ENCODE peak calls at places on chromosomes 11 and 22, in eight cellular contexts. H is AG10803, R is colonic mucosa, M is endothelial cell, U is Caco-2, S is mucosa of descending colon, B is breast epithelium, K is upper lobe of right lung. W is an unnamed sample.

GRCh38 chr11:45423475-45424081 is 137.4 kb upstream of the SYT13 start:
- DNase-seq in R (no peak), H (no peak), M (no peak), K (no peak), S (no peak), U (no peak), B (no peak), W (no peak)

GRCh38 chr11:72511393-72512047 is 77.2 kb upstream of the CLPB start:
- DNase-seq in S (no peak), H (no peak), M (no peak), U (no peak), B (no peak), K (no peak), R (no peak), W (no peak)

GRCh38 chr11:121132211-121132976 is 31.4 kb downstream of the TECTA start:
- DNase-seq in M (no peak), H (no peak), K (no peak), R (no peak), S (no peak), B (no peak), U (no peak), W (peak; percentile 21)

GRCh38 chr11:34379081-34379480 is 21.3 kb upstream of the ABTB2 start:
- DNase-seq in B (no peak), M (no peak), S (no peak), K (no peak), H (no peak), R (no peak), U (no peak), W (peak; percentile 48)

GRCh38 chr11:88507771-88508557 is 170.4 kb upstream of the CTSC start:
- DNase-seq in H (no peak), K (no peak), U (no peak), S (peak; percentile 2), B (no peak), R (no peak), M (no peak), W (no peak)

GRCh38 chr11:80980221-80980620 is 1539.4 kb upstream of the TENM4 start:
- DNase-seq in H (peak; percentile 27), M (no peak), R (no peak), U (no peak), S (no peak), K (no peak), B (no peak), W (no peak)

GRCh38 chr11:10076458-10077141 is 217.4 kb downstream of the SBF2 start:
- DNase-seq in B (no peak), M (peak; percentile 58), K (no peak), R (peak; percentile 31), S (peak; percentile 28), H (peak; percentile 73), U (peak; percentile 63), W (peak; percentile 11)

GRCh38 chr11:93734427-93735222 is 6.7 kb downstream of the TAF1D start:
- DNase-seq in B (no peak), H (no peak), R (no peak), U (no peak), M (no peak), K (no peak), S (no peak), W (no peak)

GRCh38 chr11:125903753-125904659 is at the start of gene DDX25:
- DNase-seq in S (no peak), K (no peak), B (no peak), R (no peak), M (peak; percentile 69), U (no peak), H (no peak), W (no peak)

GRCh38 chr11:73729594-73730206 is 31.2 kb downstream of the RAB6A start:
- DNase-seq in U (peak; percentile 74), H (no peak), B (no peak), S (no peak), M (peak; percentile 35), R (no peak), K (no peak), W (no peak)
- TF ChIP-seq CTCF in U (peak; percentile 90), H (peak; percentile 43), B (no peak), S (no peak), M (peak; percentile 63), R (no peak), K (peak; percentile 50), W (peak; percentile 64)

DNA sequence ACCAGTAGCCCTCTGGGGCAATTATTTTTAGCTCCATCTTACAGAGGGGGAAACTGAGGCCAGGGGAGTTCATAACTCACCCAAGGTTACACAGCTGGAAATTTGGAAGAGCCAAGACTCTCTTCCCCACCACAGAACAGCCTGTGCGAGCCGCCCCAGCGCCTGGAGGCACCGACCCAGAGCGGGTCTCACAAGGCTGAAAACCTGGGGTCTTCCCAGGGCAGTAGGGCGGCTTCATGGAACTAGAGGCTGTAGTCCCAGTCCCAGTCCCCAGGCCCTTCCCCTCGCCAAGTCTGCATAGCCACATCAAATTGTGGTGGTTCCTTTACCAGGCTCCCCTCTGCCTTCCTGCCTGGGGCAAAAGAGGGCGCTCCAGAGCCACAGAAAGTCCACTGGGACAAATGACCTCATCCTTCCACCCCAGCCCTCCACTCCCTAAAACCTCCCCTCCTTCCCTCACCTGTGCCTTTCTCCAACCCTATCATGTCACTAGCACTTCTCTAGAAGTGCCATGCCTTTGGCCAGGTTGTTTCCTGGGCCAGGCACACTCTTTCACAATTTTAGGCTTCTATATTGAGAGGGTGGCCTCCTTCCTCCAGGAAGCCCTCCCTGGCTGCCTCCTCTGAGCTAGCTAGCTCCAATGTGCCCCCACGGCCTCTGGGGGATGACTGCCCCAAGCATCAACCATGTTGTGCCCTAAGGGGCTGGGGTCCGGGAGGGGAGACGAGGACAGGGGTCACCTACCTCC is 15.2 kb upstream of the CDC42EP1 start:
- DNase-seq in R (peak; percentile 94), U (peak; percentile 84), M (peak; percentile 90), K (peak; percentile 88), B (no peak), S (peak; percentile 90), H (peak; percentile 61), W (peak; percentile 63)
- TF ChIP-seq CTCF in R (peak; percentile 80), U (peak; percentile 64), M (peak; percentile 66), K (peak; percentile 76), B (peak; percentile 38), S (peak; percentile 50), H (peak; percentile 87), W (peak; percentile 81)

GRCh38 chr11:55942785-55943392 is 6.7 kb upstream of the OR5I1 start:
- DNase-seq in S (peak; percentile 42), B (no peak), U (peak; percentile 57), K (no peak), M (peak; percentile 26), R (no peak), H (peak; percentile 21), W (peak; percentile 41)
- TF ChIP-seq CTCF in S (no peak), B (peak; percentile 32), U (peak; percentile 65), K (peak; percentile 36), M (peak; percentile 63), R (peak; percentile 39), H (peak; percentile 48), W (peak; percentile 72)

GRCh38 chr11:47269829-47270305 is at the start of gene MADD:
- DNase-seq in U (peak; percentile 92), H (peak; percentile 78), K (peak; percentile 95), B (peak; percentile 76), S (peak; percentile 87), M (peak; percentile 77), R (peak; percentile 85), W (peak; percentile 60)

GRCh38 chr11:47268448-47269001 is 1.4 kb upstream of the MADD start:
- DNase-seq in S (no peak), R (no peak), K (no peak), B (no peak), M (peak; percentile 41), U (no peak), H (no peak), W (no peak)

GRCh38 chr11:47267858-47268257 is 2.1 kb upstream of the MADD start:
- DNase-seq in K (peak; percentile 37), U (no peak), R (no peak), H (no peak), M (no peak), B (no peak), S (peak; percentile 24), W (no peak)

GRCh38 chr11:47270331-47271271 is 668 bp downstream of the MADD start:
- DNase-seq in B (no peak), R (peak; percentile 53), S (peak; percentile 39), M (peak; percentile 21), K (peak; percentile 67), H (peak; percentile 55), U (peak; percentile 42), W (peak; percentile 55)

DNA sequence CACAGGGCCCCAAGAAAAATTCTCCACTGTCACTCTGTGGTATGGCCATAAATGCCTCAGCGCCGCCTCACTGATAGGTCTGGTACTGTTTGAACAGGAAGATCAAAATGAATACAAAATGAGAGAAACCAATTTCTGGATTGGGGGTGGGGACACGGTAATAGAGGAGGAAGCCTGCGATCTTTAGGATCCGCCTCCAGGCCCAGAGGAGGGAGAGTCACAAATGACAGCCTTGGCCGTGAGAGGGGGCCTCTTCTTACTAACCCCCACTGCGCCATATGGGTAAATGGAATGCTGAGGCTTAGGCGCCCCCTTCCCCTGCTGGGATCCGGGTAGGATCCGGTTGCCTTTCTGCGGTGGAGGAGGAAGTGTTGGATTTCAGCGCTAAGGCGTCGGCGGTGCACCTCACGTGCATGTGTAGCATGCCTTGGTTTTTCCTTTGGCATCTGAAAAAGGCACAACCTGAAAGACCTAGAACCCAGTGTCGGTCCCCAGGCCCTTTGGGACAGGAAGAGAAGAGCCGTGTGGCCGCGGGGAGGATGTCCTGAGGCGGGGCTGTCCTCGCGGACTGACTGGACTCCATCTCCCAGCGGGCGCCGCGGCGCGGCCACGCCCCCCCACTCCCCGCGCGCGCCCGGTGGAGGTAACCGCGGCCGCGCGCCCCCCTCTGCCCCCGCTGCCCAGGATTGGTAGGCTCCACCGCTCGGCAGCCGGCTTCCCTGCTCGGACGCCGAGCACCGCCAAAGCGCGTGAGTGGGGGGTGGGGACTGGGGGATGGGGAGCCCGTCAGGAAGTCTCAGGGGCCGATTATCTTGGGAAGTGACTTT is 718 bp upstream of the MADD start:
- DNase-seq in U (peak; percentile 94), S (peak; percentile 92), H (peak; percentile 89), M (peak; percentile 88), B (peak; percentile 84), R (peak; percentile 91), K (peak; percentile 96), W (peak; percentile 88)
- TF ChIP-seq CTCF in U (no peak), S (peak; percentile 27), H (peak; percentile 36), M (no peak), B (peak; percentile 33), R (peak; percentile 23), K (peak; percentile 32), W (peak; percentile 55)

GRCh38 chr11:7170431-7170830 is 81.3 kb upstream of the SYT9 start:
- DNase-seq in K (no peak), H (no peak), M (no peak), S (no peak), B (no peak), U (no peak), R (no peak), W (no peak)

GRCh38 chr11:7168741-7168990 is 79.9 kb downstream of the RBMXL2 start:
- DNase-seq in M (no peak), B (no peak), R (no peak), U (no peak), K (no peak), H (no peak), S (no peak), W (no peak)

GRCh38 chr11:7165911-7166310 is 77.1 kb downstream of the RBMXL2 start:
- DNase-seq in K (no peak), H (no peak), M (no peak), S (no peak), U (no peak), R (no peak), B (no peak), W (no peak)

GRCh38 chr11:7167976-7168740 is 79.4 kb downstream of the RBMXL2 start:
- DNase-seq in M (no peak), H (no peak), K (no peak), B (no peak), R (no peak), S (no peak), U (no peak), W (no peak)
- TF ChIP-seq CTCF in M (peak; percentile 16), H (no peak), K (no peak), B (no peak), R (no peak), S (no peak), U (no peak), W (no peak)

W was measured in HFFc6.